ENCODE peak calls at places on chromosomes 2 and 18, in five cellular contexts. L, X, B, P and I are unnamed samples.

GRCh38 chr2:219490600-219491130 is 8.0 kb upstream of the GMPPA start:
- DNase-seq in L (no peak), X (no peak), B (no peak), P (no peak), I (no peak)

GRCh38 chr2:172672114-172672513 is 63.5 kb upstream of the RAPGEF4 start:
- DNase-seq in L (no peak), X (no peak), B (no peak), P (no peak), I (no peak)

GRCh38 chr2:189344036-189344435 is 97.2 kb upstream of the WDR75 start:
- DNase-seq in L (no peak), X (no peak), B (no peak), P (no peak), I (no peak)

GRCh38 chr18:33269223-33269622 is 171.3 kb downstream of the CCDC178 start:
- DNase-seq in L (no peak), X (no peak), B (no peak), P (no peak), I (no peak)

GRCh38 chr2:216634317-216635148 is 1.3 kb downstream of the IGFBP2 start:
- DNase-seq in L (no peak), X (no peak), B (no peak), P (no peak), I (peak)

GRCh38 chr18:56083889-56084288 is 495.9 kb upstream of the TCF4 start:
- DNase-seq in L (no peak), X (no peak), B (no peak), P (no peak), I (no peak)

GRCh38 chr18:26487437-26487836 is 60.9 kb downstream of the KCTD1 start:
- DNase-seq in L (no peak), X (peak), B (no peak), P (peak), I (no peak)

GRCh38 chr2:171703574-171704347 is 16.5 kb downstream of the DYNC1I2 start:
- DNase-seq in L (no peak), X (no peak), B (no peak), P (no peak), I (no peak)

GRCh38 chr2:223954401-223954800 is 2.9 kb upstream of the MRPL44 start:
- DNase-seq in L (no peak), X (no peak), B (no peak), P (no peak), I (no peak)

GRCh38 chr2:15965564-15966019 is 25.2 kb downstream of the MYCN start:
- DNase-seq in L (no peak), X (no peak), B (no peak), P (peak), I (no peak)

GRCh38 chr2:55150834-55151233 is 81.3 kb downstream of the CLHC1 start:
- DNase-seq in L (no peak), X (no peak), B (no peak), P (no peak), I (no peak)

GRCh38 chr2:3041841-3042600 is 335.6 kb downstream of the EIPR1 start:
- DNase-seq in L (no peak), X (no peak), B (no peak), P (no peak), I (no peak)

GRCh38 chr2:143161982-143162837 is 33.0 kb downstream of the ARHGAP15 start:
- DNase-seq in L (no peak), X (peak), B (no peak), P (peak), I (peak)

GRCh38 chr2:204491528-204491927 is 53.7 kb upstream of the PARD3B start:
- DNase-seq in L (no peak), X (no peak), B (no peak), P (no peak), I (no peak)

GRCh38 chr2:15812187-15812830 is 128.0 kb upstream of the MYCN start:
- DNase-seq in L (no peak), X (no peak), B (no peak), P (no peak), I (no peak)

GRCh38 chr2:3311601-3312000 is 66.0 kb downstream of the EIPR1 start:
- DNase-seq in L (no peak), X (no peak), B (peak), P (no peak), I (no peak)

GRCh38 chr2:219109468-219109867 is 48.7 kb upstream of the IHH start:
- DNase-seq in L (no peak), X (peak), B (no peak), P (peak), I (peak)

GRCh38 chr18:37742436-37742835 is 176.8 kb upstream of the CELF4 start:
- DNase-seq in L (no peak), X (no peak), B (no peak), P (no peak), I (no peak)

GRCh38 chr18:74748809-74749208 is 151.1 kb downstream of the ZNF407 start:
- DNase-seq in L (no peak), X (no peak), B (no peak), P (no peak), I (no peak)

GRCh38 chr2:8268172-8268783 is 413.6 kb upstream of the ID2 start:
- DNase-seq in L (no peak), X (no peak), B (no peak), P (no peak), I (no peak)

GRCh38 chr2:117972466-117973123 is 41.3 kb downstream of the CCDC93 start:
- DNase-seq in L (no peak), X (no peak), B (no peak), P (no peak), I (no peak)

GRCh38 chr2:217510790-217511291 is 492.0 kb downstream of the TNS1 start:
- DNase-seq in L (peak), X (peak), B (peak), P (peak), I (peak)

GRCh38 chr2:157492189-157492773 is 48.4 kb upstream of the CYTIP start:
- DNase-seq in L (peak), X (peak), B (peak), P (peak), I (peak)

GRCh38 chr2:162265666-162266467 is 22.6 kb upstream of the FAP start:
- DNase-seq in L (no peak), X (no peak), B (no peak), P (no peak), I (no peak)

GRCh38 chr2:119069781-119070180 is 88.8 kb downstream of the C1QL2 start:
- DNase-seq in L (no peak), X (no peak), B (no peak), P (no peak), I (no peak)

GRCh38 chr2:217434183-217434620 is 568.6 kb downstream of the TNS1 start:
- DNase-seq in L (peak), X (peak), B (peak), P (peak), I (peak)

GRCh38 chr18:72091369-72091768 is 452.8 kb downstream of the CBLN2 start:
- DNase-seq in L (no peak), X (no peak), B (no peak), P (no peak), I (no peak)

GRCh38 chr2:70248145-70248809 is at the start of gene TIA1:
- DNase-seq in L (peak), X (peak), B (peak), P (peak), I (peak)

DNA sequence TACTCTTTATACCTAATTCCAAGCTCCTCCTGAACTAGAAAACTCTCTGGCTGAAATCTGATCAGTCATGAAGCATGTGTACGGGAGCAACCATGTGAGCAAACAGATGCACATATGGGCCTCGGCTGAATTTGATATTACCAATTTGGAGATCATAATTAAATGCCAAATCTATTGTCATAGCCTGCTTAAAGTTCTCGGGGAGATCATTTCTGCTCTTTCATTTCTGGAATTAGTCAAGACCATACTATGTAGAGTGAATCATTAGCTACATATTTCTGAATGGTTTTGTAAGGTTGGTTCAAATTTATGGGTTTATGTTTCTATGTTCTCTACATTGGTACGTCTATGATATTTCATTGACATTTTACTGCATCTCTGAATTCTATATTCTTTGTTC is 205.5 kb downstream of the UBE2E3 start:
- DNase-seq in L (no peak), X (no peak), B (no peak), P (no peak), I (no peak)
- TF ChIP-seq POLR2A in L (no peak), X (no peak), B (no peak), P (no peak), I (no peak)

DNA sequence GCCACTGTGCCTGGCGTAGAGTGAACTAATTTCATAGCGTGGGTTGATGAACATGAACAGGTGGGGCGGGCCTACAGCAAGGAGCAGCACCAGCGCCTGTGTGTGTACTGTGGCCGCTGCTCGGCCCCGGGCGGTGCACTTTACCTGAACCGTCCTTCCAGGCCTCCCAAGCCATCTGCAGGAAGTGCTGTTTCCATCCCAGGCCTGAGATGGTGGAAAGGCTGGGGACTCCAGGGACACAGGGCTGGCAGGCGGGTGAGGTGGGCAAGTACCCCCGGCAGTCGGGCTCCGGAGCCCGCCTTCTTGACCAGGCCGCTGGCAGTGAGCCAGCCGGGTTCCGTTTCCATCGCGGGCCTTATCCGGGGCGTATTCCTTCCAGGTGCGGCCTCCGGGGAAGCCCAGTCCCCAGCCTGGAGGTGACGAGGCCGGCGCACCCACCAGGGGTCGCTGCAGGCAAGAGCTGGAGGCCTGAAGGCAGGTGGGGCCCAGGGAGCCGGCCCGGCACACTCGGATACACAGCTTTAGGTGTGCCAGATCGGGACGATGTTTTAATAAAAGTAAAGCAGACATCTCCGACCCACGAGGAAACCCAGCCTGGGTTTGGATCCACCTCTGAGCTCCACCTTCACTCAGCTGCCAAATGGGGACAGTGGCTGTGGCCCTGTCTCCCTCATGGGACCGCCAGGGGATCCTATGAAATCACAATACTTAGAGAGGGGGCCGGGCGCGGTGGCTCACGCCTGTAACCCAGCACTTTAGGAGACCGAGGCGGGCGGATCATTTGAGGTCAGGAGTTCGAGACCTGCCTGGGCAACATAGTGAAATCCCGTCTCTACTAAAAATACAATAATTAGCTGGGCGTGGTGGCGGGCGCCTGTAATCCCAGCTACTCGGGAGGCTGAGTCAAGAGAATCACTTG is 22.7 kb upstream of the PDIA6 start:
- DNase-seq in L (peak), X (no peak), B (peak), P (peak), I (peak)
- TF ChIP-seq POLR2AphosphoS5 in L (no peak), X (no peak), B (no peak), P (no peak), I (no peak)

GRCh38 chr2:179861027-179861776 is at the start of gene ZNF385B:
- DNase-seq in L (peak), X (no peak), B (peak), P (no peak), I (peak)
- TF ChIP-seq POLR2A in L (no peak), X (no peak), B (no peak), P (no peak), I (no peak)

GRCh38 chr2:36574560-36574959 is 23.4 kb downstream of the FEZ2 start:
- DNase-seq in L (no peak), X (no peak), B (no peak), P (no peak), I (no peak)

GRCh38 chr2:36579297-36579664 is 18.7 kb downstream of the FEZ2 start:
- DNase-seq in L (no peak), X (no peak), B (no peak), P (no peak), I (no peak)

GRCh38 chr2:36582556-36583350 is 15.2 kb downstream of the FEZ2 start:
- DNase-seq in L (no peak), X (no peak), B (no peak), P (no peak), I (no peak)

GRCh38 chr2:36577884-36578283 is 20.1 kb downstream of the FEZ2 start:
- DNase-seq in L (no peak), X (no peak), B (no peak), P (no peak), I (no peak)

DNA sequence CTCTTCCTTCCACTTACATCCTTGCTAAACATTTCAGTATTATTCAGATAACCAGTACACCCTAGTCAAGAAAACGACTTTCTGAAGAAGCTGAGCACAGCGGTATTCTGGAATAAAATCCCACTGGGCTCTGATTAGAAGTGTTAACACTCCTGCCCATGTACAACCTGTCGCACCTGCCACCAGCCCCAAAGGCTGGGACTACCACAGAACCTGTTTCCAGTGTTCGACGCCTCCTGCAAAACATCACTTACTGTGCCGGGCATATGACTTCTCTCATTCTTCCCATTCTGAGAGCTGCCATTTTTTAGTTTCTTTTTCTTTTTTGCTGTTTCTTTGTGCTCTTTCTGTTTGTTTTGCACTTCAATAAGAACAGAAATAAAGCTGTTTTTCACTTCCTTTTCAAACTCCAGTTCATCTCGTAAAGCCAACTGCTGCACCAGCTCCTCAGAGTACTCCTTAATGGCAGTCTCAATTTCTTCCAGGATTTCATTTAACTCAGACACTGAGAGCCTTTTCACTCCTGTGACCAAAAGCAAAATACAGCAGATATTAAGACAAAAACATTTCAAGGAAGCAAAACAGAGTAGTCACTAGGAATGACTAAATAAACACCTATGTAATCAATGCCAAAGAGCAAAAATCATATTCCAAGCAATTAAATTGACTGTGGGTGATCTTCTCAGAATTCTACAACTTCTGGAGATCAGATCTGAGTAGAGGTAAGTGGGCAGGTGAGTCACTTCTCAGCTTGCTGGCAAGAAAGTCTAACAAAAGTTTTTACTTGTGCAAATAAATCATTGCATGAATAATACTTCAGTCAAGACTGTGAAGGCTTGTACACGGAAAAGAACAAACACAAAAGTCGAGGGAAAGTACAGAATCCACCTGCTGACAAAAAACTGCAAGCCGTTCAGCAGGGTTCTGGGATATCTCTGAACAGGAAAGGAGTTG is 19.3 kb downstream of the FEZ2 start:
- DNase-seq in L (no peak), X (no peak), B (no peak), P (no peak), I (no peak)
- TF ChIP-seq POLR2AphosphoS5 in L (no peak), X (no peak), B (no peak), P (no peak), I (no peak)

DNA sequence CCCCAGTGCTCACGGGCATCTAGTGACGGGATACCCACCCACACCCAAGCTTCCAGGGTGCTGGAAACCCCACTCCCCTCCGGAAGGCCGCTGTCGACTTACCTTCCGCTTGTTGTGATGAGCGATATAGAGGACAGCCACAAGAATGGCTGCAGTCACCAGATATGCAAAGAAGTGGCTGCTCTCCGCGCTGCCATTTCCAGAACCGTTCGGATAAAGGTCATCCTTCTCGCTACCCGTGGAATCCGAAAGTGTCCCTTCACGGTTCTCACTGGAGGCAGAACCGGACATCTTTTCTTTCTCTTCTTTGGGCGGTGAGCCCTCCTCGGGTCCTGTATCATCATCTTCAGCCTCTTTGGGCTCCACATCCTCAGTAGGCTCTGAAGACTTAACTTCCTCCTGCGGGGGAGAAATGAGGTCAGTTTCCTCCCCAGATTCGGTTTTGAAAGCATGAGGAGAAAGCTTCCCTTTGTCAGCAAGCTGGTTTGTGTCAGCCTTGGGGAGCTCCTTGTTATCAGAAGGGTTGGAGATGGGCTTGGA is 1.3 kb downstream of the TGOLN2 start:
- DNase-seq in L (peak), X (no peak), B (no peak), P (no peak), I (peak)
- TF ChIP-seq POLR2A in L (peak), X (no peak), B (no peak), P (no peak), I (peak)

GRCh38 chr2:177229448-177230242 is 17.1 kb downstream of the HNRNPA3 start:
- DNase-seq in L (no peak), X (no peak), B (no peak), P (no peak), I (no peak)
- TF ChIP-seq POLR2AphosphoS5 in L (peak), X (peak), B (peak), P (no peak), I (no peak)

DNA sequence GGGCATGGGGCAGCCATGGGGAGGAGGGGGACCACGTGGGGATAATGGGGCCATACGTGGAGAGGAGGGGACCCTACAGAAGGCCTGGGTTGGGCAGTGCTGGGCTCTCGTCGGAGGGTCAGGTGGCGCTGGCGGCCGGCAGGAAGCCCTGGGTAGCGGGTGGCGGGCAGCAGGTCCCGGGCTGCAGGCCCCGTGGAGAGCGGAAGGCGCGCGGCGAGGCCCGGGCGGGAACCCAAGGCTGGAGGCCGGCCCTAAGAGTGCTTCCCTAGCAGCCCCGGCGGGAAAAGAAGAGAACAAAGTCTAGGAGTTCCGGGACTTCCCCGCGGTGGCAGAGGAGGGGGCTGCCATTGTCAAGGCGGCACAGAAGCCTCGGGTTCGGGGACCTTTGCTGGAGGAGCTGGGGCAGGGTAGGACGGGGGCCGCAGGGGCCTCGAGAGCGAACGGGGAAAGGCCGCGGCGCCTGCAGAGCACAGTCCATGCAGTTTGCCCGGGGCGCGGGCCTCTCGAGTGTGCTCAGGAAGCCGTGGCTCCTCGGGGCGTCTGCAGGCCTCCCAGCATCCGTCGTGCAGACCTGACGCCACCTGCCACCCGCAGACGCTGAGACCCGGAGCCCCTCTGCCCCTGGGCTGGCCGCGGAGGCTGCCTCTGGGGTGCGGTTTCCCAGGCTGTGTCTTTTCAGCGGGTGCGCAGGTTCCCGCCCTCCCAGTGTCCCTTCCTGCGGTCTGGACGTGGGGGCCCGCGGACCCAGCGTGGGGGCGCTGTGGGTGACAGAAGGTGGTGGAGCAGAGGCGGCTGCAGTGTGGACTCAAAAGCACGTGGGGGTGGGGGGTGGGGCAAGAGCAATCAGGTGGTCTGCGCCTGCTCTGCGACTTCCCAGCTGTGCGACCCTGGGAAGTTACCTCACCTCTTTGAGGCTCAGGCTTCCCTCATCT is 19.4 kb upstream of the NCL start:
- DNase-seq in L (no peak), X (peak), B (peak), P (no peak), I (peak)
- TF ChIP-seq POLR2A in L (no peak), X (no peak), B (no peak), P (no peak), I (no peak)

GRCh38 chr2:9336534-9337354 is 86.6 kb downstream of the ITGB1BP1 start:
- DNase-seq in L (no peak), X (peak), B (peak), P (peak), I (peak)
- TF ChIP-seq POLR2AphosphoS5 in L (no peak), X (no peak), B (no peak), P (no peak), I (peak)